ENCODE peak calls at places on chromosomes 6 and 20, in four cellular contexts. One of them, this sample, is unnamed. For H3K4me1, the result is how much of the 10 kb centered on the place peaks cover.

GRCh38 chr6:162245831-162246230 is 481.7 kb downstream of the PRKN start:
- DNase-seq in stomach: no peak
- DNase-seq in sigmoid colon: no peak
- DNase-seq in SK-N-SH: no peak
- DNase-seq in this sample: no peak

GRCh38 chr6:101806241-101806640 is 412.7 kb downstream of the GRIK2 start:
- DNase-seq in stomach: no peak
- DNase-seq in sigmoid colon: no peak
- DNase-seq in SK-N-SH: no peak
- DNase-seq in this sample: no peak

GRCh38 chr6:37756141-37756540 is 58.5 kb upstream of the MDGA1 start:
- DNase-seq in stomach: no peak
- DNase-seq in sigmoid colon: no peak
- DNase-seq in SK-N-SH: no peak
- DNase-seq in this sample: no peak

GRCh38 chr6:109738200-109738599 is 47.1 kb downstream of the FIG4 start:
- DNase-seq in stomach: no peak
- DNase-seq in sigmoid colon: no peak
- DNase-seq in SK-N-SH: no peak
- DNase-seq in this sample: no peak

GRCh38 chr6:28137458-28138020 is 4.1 kb upstream of the ZKSCAN8 start:
- DNase-seq in stomach: no peak
- DNase-seq in sigmoid colon: no peak
- DNase-seq in SK-N-SH: no peak
- DNase-seq in this sample: no peak

GRCh38 chr6:25219581-25220249 is 59.5 kb upstream of the CARMIL1 start:
- DNase-seq in stomach: no peak
- DNase-seq in sigmoid colon: no peak
- DNase-seq in SK-N-SH: no peak
- DNase-seq in this sample: no peak

GRCh38 chr6:151034825-151035781 is 169.6 kb downstream of the MTHFD1L start:
- DNase-seq in stomach: no peak
- DNase-seq in sigmoid colon: no peak
- DNase-seq in SK-N-SH: no peak
- DNase-seq in this sample: no peak

GRCh38 chr6:69061066-69061465 is 426.0 kb downstream of the ADGRB3 start:
- DNase-seq in stomach: no peak
- DNase-seq in sigmoid colon: no peak
- DNase-seq in SK-N-SH: no peak
- DNase-seq in this sample: no peak

GRCh38 chr6:100461273-100461919 is 3.3 kb downstream of the SIM1 start:
- DNase-seq in stomach: no peak
- DNase-seq in sigmoid colon: no peak
- DNase-seq in SK-N-SH: no peak
- DNase-seq in this sample: peak

GRCh38 chr20:46523108-46523507 is 9.7 kb upstream of the ZNF334 start:
- DNase-seq in stomach: no peak
- DNase-seq in sigmoid colon: no peak
- DNase-seq in SK-N-SH: no peak
- DNase-seq in this sample: no peak

GRCh38 chr20:24868396-24868927 is 80.6 kb upstream of the CST7 start:
- DNase-seq in stomach: no peak
- DNase-seq in sigmoid colon: no peak
- DNase-seq in SK-N-SH: no peak
- DNase-seq in this sample: peak

GRCh38 chr6:130377911-130378310 is 12.1 kb downstream of the TMEM200A start:
- DNase-seq in stomach: no peak
- DNase-seq in sigmoid colon: no peak
- DNase-seq in SK-N-SH: no peak
- DNase-seq in this sample: no peak

GRCh38 chr20:63254237-63254535 is at the start of gene NKAIN4:
- DNase-seq in stomach: no peak
- DNase-seq in sigmoid colon: no peak
- DNase-seq in SK-N-SH: peak
- DNase-seq in this sample: no peak

GRCh38 chr6:78749326-78749725 is 118.0 kb upstream of the IRAK1BP1 start:
- DNase-seq in stomach: no peak
- DNase-seq in sigmoid colon: no peak
- DNase-seq in SK-N-SH: no peak
- DNase-seq in this sample: no peak

GRCh38 chr20:33584976-33585375 is 77.2 kb upstream of the C20orf144 start:
- DNase-seq in stomach: no peak
- DNase-seq in sigmoid colon: no peak
- DNase-seq in SK-N-SH: no peak
- DNase-seq in this sample: no peak

GRCh38 chr6:42403831-42404230 is 47.9 kb downstream of the TRERF1 start:
- DNase-seq in stomach: no peak
- DNase-seq in sigmoid colon: no peak
- DNase-seq in SK-N-SH: no peak
- DNase-seq in this sample: no peak

GRCh38 chr6:158938811-158939254 is 61.2 kb downstream of the RSPH3 start:
- DNase-seq in stomach: no peak
- DNase-seq in sigmoid colon: no peak
- DNase-seq in SK-N-SH: no peak
- DNase-seq in this sample: no peak

GRCh38 chr20:60057123-60057865 is 99.1 kb downstream of the CDH26 start:
- DNase-seq in stomach: peak
- DNase-seq in sigmoid colon: peak
- DNase-seq in SK-N-SH: peak
- DNase-seq in this sample: no peak

GRCh38 chr6:15346315-15346714 is 100.4 kb downstream of the JARID2 start:
- DNase-seq in stomach: no peak
- DNase-seq in sigmoid colon: no peak
- DNase-seq in SK-N-SH: no peak
- DNase-seq in this sample: no peak

GRCh38 chr6:18432180-18432579 is 45.0 kb downstream of the RNF144B start:
- DNase-seq in stomach: no peak
- DNase-seq in sigmoid colon: no peak
- DNase-seq in SK-N-SH: no peak
- DNase-seq in this sample: no peak

GRCh38 chr6:18429655-18430054 is 42.5 kb downstream of the RNF144B start:
- DNase-seq in stomach: no peak
- DNase-seq in sigmoid colon: no peak
- DNase-seq in SK-N-SH: no peak
- DNase-seq in this sample: no peak

GRCh38 chr6:18433059-18433458 is 45.9 kb downstream of the RNF144B start:
- DNase-seq in stomach: no peak
- DNase-seq in sigmoid colon: no peak
- DNase-seq in SK-N-SH: no peak
- DNase-seq in this sample: no peak

GRCh38 chr6:18432619-18433018 is 45.5 kb downstream of the RNF144B start:
- DNase-seq in stomach: no peak
- DNase-seq in sigmoid colon: no peak
- DNase-seq in SK-N-SH: no peak
- DNase-seq in this sample: no peak

GRCh38 chr6:18431581-18431980 is 44.4 kb downstream of the RNF144B start:
- DNase-seq in stomach: no peak
- DNase-seq in sigmoid colon: no peak
- DNase-seq in SK-N-SH: no peak
- DNase-seq in this sample: no peak
- TF ChIP-seq POLR2AphosphoS5 in stomach: no peak
- TF ChIP-seq POLR2AphosphoS5 in sigmoid colon: no peak
- TF ChIP-seq POLR2AphosphoS5 in SK-N-SH: no peak
- TF ChIP-seq POLR2AphosphoS5 in this sample: peak

GRCh38 chr20:19072988-19073387 is 139.5 kb upstream of the SLC24A3 start:
- DNase-seq in stomach: no peak
- DNase-seq in sigmoid colon: no peak
- DNase-seq in SK-N-SH: no peak
- DNase-seq in this sample: peak

GRCh38 chr20:19070036-19070435 is 142.4 kb upstream of the SLC24A3 start:
- DNase-seq in stomach: no peak
- DNase-seq in sigmoid colon: no peak
- DNase-seq in SK-N-SH: no peak
- DNase-seq in this sample: peak

GRCh38 chr20:19070681-19071441 is 141.6 kb upstream of the SLC24A3 start:
- DNase-seq in stomach: no peak
- DNase-seq in sigmoid colon: no peak
- DNase-seq in SK-N-SH: no peak
- DNase-seq in this sample: peak

GRCh38 chr20:19071902-19072498 is 140.4 kb upstream of the SLC24A3 start:
- DNase-seq in stomach: no peak
- DNase-seq in sigmoid colon: no peak
- DNase-seq in SK-N-SH: no peak
- DNase-seq in this sample: no peak

GRCh38 chr20:19071442-19071717 is 141.1 kb upstream of the SLC24A3 start:
- DNase-seq in stomach: no peak
- DNase-seq in sigmoid colon: no peak
- DNase-seq in SK-N-SH: no peak
- DNase-seq in this sample: no peak
- H3K4me1 ChIP-seq in stomach: under half
- H3K4me1 ChIP-seq in sigmoid colon: under half
- H3K4me1 ChIP-seq in SK-N-SH: under half
- H3K4me1 ChIP-seq in this sample: under half

GRCh38 chr6:146913842-146914562 is 290.2 kb upstream of the STXBP5 start:
- DNase-seq in stomach: peak
- DNase-seq in sigmoid colon: peak
- DNase-seq in SK-N-SH: peak
- DNase-seq in this sample: no peak
- TF ChIP-seq POLR2AphosphoS5 in stomach: peak
- TF ChIP-seq POLR2AphosphoS5 in sigmoid colon: peak
- TF ChIP-seq POLR2AphosphoS5 in SK-N-SH: peak
- TF ChIP-seq POLR2AphosphoS5 in this sample: peak

GRCh38 chr6:506508-506907 is 115.0 kb downstream of the IRF4 start:
- DNase-seq in stomach: no peak
- DNase-seq in sigmoid colon: no peak
- DNase-seq in SK-N-SH: no peak
- DNase-seq in this sample: no peak
- H3K4me1 ChIP-seq in stomach: under half
- H3K4me1 ChIP-seq in sigmoid colon: under half
- H3K4me1 ChIP-seq in SK-N-SH: under half
- H3K4me1 ChIP-seq in this sample: under half

GRCh38 chr6:53795702-53796450 is 1.1 kb downstream of the LRRC1 start:
- DNase-seq in stomach: peak
- DNase-seq in sigmoid colon: peak
- DNase-seq in SK-N-SH: peak
- DNase-seq in this sample: no peak
- TF ChIP-seq POLR2AphosphoS5 in stomach: no peak
- TF ChIP-seq POLR2AphosphoS5 in sigmoid colon: peak
- TF ChIP-seq POLR2AphosphoS5 in SK-N-SH: no peak
- TF ChIP-seq POLR2AphosphoS5 in this sample: no peak